ENCODE peak calls at places on chromosomes 11 and 22, in four cellular contexts. E is tibial artery, C is spleen, L is HCT116. X is an unnamed sample.

GRCh38 chr11:102347526-102348331 is 715 bp downstream of the BIRC2 start:
- DNase-seq in E (no peak), C (no peak), L (no peak), X (no peak)

GRCh38 chr11:32580967-32581366 is 2.7 kb upstream of the EIF3M start:
- DNase-seq in C (no peak), L (no peak), E (no peak), X (no peak)

GRCh38 chr11:107563702-107564101 is 1.8 kb downstream of the ALKBH8 start:
- DNase-seq in C (no peak), L (peak), E (peak), X (no peak)

GRCh38 chr11:3345736-3346135 is 33.2 kb downstream of the ZNF195 start:
- DNase-seq in E (no peak), C (no peak), L (no peak), X (no peak)

GRCh38 chr11:87141980-87142514 is 104.3 kb downstream of the TMEM135 start:
- DNase-seq in C (no peak), L (no peak), E (no peak), X (no peak)

GRCh38 chr11:1515082-1516060 is 28.8 kb upstream of the MOB2 start:
- DNase-seq in L (peak), C (peak), E (peak), X (peak)

GRCh38 chr11:63747006-63747405 is 21.6 kb downstream of the ZFTA start:
- DNase-seq in C (no peak), E (no peak), L (no peak), X (no peak)

GRCh38 chr22:37906364-37907008 is 389 bp downstream of the MICALL1 start:
- DNase-seq in E (no peak), C (peak), L (no peak), X (peak)

GRCh38 chr11:129610545-129610944 is 205.1 kb upstream of the TMEM45B start:
- DNase-seq in C (no peak), L (no peak), E (no peak), X (no peak)

GRCh38 chr11:75384438-75385080 is 14.8 kb upstream of the RPS3 start:
- DNase-seq in L (peak), C (peak), E (peak), X (peak)

GRCh38 chr22:44033689-44034088 is 9.6 kb downstream of the PARVB start:
- DNase-seq in L (no peak), C (no peak), E (no peak), X (no peak)

GRCh38 chr11:75165721-75166120 is 14.8 kb downstream of the SLCO2B1 start:
- DNase-seq in E (no peak), C (no peak), L (no peak), X (no peak)

GRCh38 chr11:19819148-19819547 is 106.5 kb downstream of the NAV2 start:
- DNase-seq in E (no peak), L (no peak), C (no peak), X (no peak)

GRCh38 chr11:45665206-45665932 is at the start of gene CHST1:
- DNase-seq in C (peak), E (peak), L (no peak), X (peak)

GRCh38 chr11:73950869-73951710 is at the start of gene DNAJB13:
- DNase-seq in E (no peak), C (no peak), L (peak), X (peak)

GRCh38 chr11:67057410-67057757 is 737 bp downstream of the RHOD start:
- DNase-seq in C (no peak), L (no peak), E (peak), X (no peak)
- H3K27ac ChIP-seq in C (no peak), L (peak), E (peak), X (peak)

DNA sequence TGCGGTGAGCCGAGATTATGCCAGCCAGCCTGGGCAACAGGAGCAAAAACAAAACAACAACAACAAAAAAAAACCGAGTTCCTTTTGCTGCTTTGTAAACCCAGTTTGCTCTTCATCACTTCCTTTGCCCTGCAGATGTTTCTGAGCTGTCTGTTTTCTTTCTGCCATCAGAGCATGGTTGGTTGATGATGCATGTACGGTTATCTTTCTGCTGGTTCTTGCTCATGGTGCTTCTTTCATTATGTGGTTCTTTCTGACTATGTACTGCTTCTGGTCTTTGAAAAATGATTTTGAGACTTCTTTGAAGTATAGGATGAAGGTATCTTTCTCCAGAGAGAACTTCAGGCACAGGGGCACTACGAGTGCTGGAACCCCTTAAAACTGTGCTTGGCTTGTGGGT is 13.2 kb downstream of the TANGO2 start:
- DNase-seq in E (no peak), L (no peak), C (no peak), X (no peak)
- H3K27ac ChIP-seq in E (no peak), L (no peak), C (peak), X (no peak)

GRCh38 chr11:114650661-114651060 is 27.7 kb upstream of the NXPE2 start:
- DNase-seq in C (no peak), L (no peak), E (no peak), X (no peak)
- H3K27ac ChIP-seq in C (no peak), L (no peak), E (no peak), X (no peak)

GRCh38 chr11:70423523-70424505 is 25.5 kb downstream of the CTTN start:
- DNase-seq in C (no peak), E (no peak), L (no peak), X (no peak)

GRCh38 chr11:70421123-70421522 is 22.8 kb downstream of the CTTN start:
- DNase-seq in L (no peak), C (no peak), E (no peak), X (no peak)

GRCh38 chr11:70420496-70420895 is 22.2 kb downstream of the CTTN start:
- DNase-seq in L (no peak), C (no peak), E (no peak), X (no peak)

GRCh38 chr11:70424765-70425164 is 26.4 kb downstream of the CTTN start:
- DNase-seq in E (no peak), C (no peak), L (no peak), X (no peak)

DNA sequence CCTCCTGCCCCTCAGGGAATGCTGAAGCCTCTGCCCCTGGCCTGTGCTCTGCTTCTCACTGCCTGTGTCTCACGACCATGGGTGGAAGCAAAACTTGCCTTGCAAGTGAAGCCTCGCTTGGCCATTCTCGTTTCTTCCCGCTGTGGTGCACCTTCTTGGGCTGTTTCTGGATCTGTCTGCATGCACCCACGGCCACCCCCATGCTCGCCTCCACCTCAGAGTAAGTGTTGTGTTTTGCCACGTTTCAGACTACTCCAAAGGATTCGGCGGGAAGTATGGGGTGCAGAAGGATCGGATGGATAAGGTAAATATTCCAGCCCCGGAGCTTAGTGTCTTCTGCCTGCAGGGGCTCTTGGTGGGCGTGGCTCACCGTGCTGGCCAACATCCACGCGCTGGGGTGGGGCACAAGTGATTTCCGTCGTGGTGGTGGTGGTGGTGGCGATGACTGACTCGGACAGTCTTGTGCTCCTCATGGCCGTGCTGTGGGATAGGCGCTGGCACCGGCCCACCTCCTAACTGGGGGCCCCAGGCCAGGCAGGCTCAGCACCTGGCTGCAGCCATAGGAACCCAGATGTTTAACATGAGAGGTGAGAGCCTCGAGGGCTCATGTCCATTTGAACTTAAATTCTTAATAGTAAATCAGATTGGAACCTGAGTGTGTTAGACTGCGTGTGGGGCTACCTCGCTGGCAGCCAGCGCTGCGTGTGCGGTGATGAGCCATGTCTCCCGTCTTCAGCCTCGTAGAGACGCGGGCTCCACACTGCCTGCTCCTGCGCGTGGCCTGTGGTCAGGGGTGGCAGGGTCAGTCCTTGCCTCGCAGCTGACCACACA is 24.6 kb downstream of the CTTN start:
- DNase-seq in C (no peak), E (no peak), L (no peak), X (no peak)
- H3K27ac ChIP-seq in C (no peak), E (no peak), L (no peak), X (no peak)

DNA sequence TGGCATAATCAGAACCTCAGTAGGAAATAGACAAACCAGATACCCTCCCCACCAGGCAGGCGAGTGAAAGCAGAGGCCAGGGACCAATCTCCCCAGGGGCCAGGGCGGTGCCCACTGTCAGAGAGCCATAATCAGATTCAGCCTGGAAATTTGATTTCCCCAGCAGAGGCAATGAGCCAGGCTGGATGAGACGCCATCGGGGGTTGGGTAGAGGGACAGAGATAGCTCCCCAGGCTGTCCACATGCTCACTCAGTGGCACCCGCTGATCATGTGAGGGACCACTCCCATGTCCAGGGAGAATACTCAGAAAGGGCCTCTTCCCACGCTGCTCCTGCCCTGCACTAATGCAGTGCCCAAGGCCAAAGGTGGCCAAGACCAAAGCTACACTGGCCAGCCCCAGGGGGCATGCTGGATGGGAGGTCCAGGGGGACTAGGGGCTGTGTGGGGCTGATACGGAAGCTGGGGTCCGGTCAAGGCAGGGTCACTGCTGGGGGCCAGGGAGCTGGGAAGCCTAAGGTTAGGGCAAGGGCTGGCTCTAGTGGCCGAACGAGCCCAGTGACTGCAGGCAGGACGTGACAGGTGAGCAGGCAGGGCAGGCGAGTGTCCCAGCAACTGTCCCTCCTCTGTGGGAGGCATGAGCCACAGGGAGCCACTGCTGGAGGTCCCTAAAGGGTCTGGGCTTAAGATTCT is 19.8 kb downstream of the ARVCF start:
- DNase-seq in C (peak), L (no peak), E (no peak), X (no peak)
- H3K27ac ChIP-seq in C (peak), L (no peak), E (peak), X (peak)

GRCh38 chr11:96144553-96144952 is 198.4 kb downstream of the MAML2 start:
- DNase-seq in L (no peak), C (no peak), E (no peak), X (no peak)
- H3K27ac ChIP-seq in L (no peak), C (peak), E (no peak), X (no peak)

GRCh38 chr11:131353761-131354160 is 16.7 kb upstream of the NTM start:
- DNase-seq in C (no peak), E (no peak), L (no peak), X (no peak)
- H3K27ac ChIP-seq in C (no peak), E (no peak), L (no peak), X (no peak)